ENCODE peak calls at places on chromosome 3, in nine cellular contexts. K is sigmoid colon, A is AG04450, E is fibroblast of villous mesenchyme, S is brain microvascular endothelial cell, W is AG09309, U is mesothelial cell of epicardium, H is H9, I is mammary epithelial cell. M is an unnamed sample.

GRCh38 chr3:188309437-188310269 is 155.7 kb downstream of the LPP start:
- DNase-seq in A (no peak), U (no peak), E (no peak), K (no peak), I (no peak), H (no peak), S (no peak), W (no peak), M (no peak)

GRCh38 chr3:140334105-140334504 is 343.8 kb upstream of the TRIM42 start:
- DNase-seq in A (no peak), E (no peak), I (no peak), H (no peak), U (no peak), S (no peak), W (no peak), K (no peak), M (no peak)

GRCh38 chr3:46208167-46208704 is at the start of gene CCR1:
- DNase-seq in E (peak), K (no peak), W (no peak), A (no peak), H (peak), I (peak), S (peak), U (no peak), M (no peak)

GRCh38 chr3:89740881-89741177 is 633.4 kb downstream of the EPHA3 start:
- DNase-seq in A (peak), E (peak), S (no peak), I (no peak), K (no peak), W (no peak), U (no peak), H (no peak), M (no peak)

GRCh38 chr3:77281721-77282120 is 241.8 kb downstream of the ROBO2 start:
- DNase-seq in A (no peak), E (no peak), W (no peak), U (no peak), I (no peak), K (no peak), S (no peak), H (peak), M (no peak)

GRCh38 chr3:106176734-106177133 is 307.9 kb upstream of the CBLB start:
- DNase-seq in S (no peak), K (no peak), H (no peak), A (no peak), U (no peak), E (peak), W (no peak), I (no peak), M (no peak)

GRCh38 chr3:13782501-13782900 is 97.4 kb downstream of the WNT7A start:
- DNase-seq in H (no peak), U (no peak), K (no peak), A (no peak), S (no peak), E (no peak), I (no peak), W (no peak), M (no peak)

GRCh38 chr3:112629425-112629824 is 11.5 kb downstream of the CCDC80 start:
- DNase-seq in W (peak), A (peak), S (peak), I (peak), K (peak), E (peak), H (no peak), U (no peak), M (no peak)

GRCh38 chr3:196322-197153 is at the start of gene CHL1:
- DNase-seq in U (peak), E (no peak), I (no peak), W (no peak), S (no peak), H (peak), K (peak), A (no peak), M (no peak)

GRCh38 chr3:108088697-108089096 is 2.1 kb downstream of the CD47 start:
- DNase-seq in E (peak), I (peak), U (no peak), A (no peak), W (no peak), H (no peak), S (no peak), K (no peak), M (no peak)

GRCh38 chr3:186882881-186883685 is 40.6 kb downstream of the ADIPOQ start:
- DNase-seq in K (no peak), E (peak), W (peak), A (no peak), U (no peak), H (no peak), I (peak), S (peak), M (no peak)

GRCh38 chr3:192920406-192920805 is 2.8 kb upstream of the MB21D2 start:
- DNase-seq in U (no peak), A (no peak), S (no peak), K (no peak), I (no peak), W (no peak), H (no peak), E (no peak), M (no peak)

GRCh38 chr3:43043793-43044192 is 62.1 kb downstream of the POMGNT2 start:
- DNase-seq in H (no peak), W (no peak), K (no peak), U (no peak), E (no peak), I (no peak), A (no peak), S (no peak), M (no peak)

GRCh38 chr3:11600501-11601282 is 43.0 kb downstream of the VGLL4 start:
- DNase-seq in K (peak), I (peak), A (peak), W (peak), H (peak), E (peak), S (peak), U (peak), M (peak)

GRCh38 chr3:108722724-108723123 is 34.5 kb downstream of the RETNLB start:
- DNase-seq in H (no peak), A (no peak), W (no peak), K (no peak), E (no peak), U (no peak), I (no peak), S (no peak), M (no peak)

GRCh38 chr3:157362348-157362747 is 74.3 kb upstream of the PTX3 start:
- DNase-seq in I (no peak), S (no peak), E (no peak), H (no peak), A (no peak), K (no peak), W (no peak), U (no peak), M (no peak)

GRCh38 chr3:153029350-153029749 is 132.7 kb upstream of the RAP2B start:
- DNase-seq in I (peak), H (no peak), S (peak), A (peak), E (peak), U (no peak), W (no peak), K (no peak), M (no peak)

GRCh38 chr3:25507811-25508210 is 79.7 kb downstream of the RARB start:
- DNase-seq in S (no peak), A (no peak), H (no peak), K (no peak), W (no peak), E (no peak), I (no peak), U (no peak), M (no peak)

GRCh38 chr3:171064461-171064860 is 37.9 kb upstream of the SLC2A2 start:
- DNase-seq in S (no peak), I (no peak), K (no peak), U (no peak), E (no peak), A (no peak), W (no peak), H (no peak), M (no peak)

GRCh38 chr3:55489804-55490132 is 2.7 kb upstream of the WNT5A start:
- DNase-seq in U (no peak), A (no peak), E (no peak), H (peak), W (no peak), K (no peak), S (no peak), I (no peak), M (no peak)

GRCh38 chr3:124625084-124625483 is 105.2 kb upstream of the UMPS start:
- DNase-seq in U (no peak), W (no peak), E (no peak), S (no peak), I (no peak), A (no peak), H (no peak), K (no peak), M (no peak)

GRCh38 chr3:112519424-112520001 is 20.2 kb upstream of the BTLA start:
- DNase-seq in U (no peak), E (peak), S (peak), A (peak), I (peak), H (no peak), K (no peak), W (peak), M (no peak)

GRCh38 chr3:49937081-49937480 is 2.9 kb upstream of the RBM6 start:
- DNase-seq in U (no peak), E (peak), W (no peak), H (no peak), I (no peak), S (no peak), K (no peak), A (no peak), M (no peak)

GRCh38 chr3:174208161-174208560 is 651.0 kb upstream of the NAALADL2 start:
- DNase-seq in S (no peak), H (no peak), I (no peak), W (no peak), E (no peak), U (no peak), A (no peak), K (no peak), M (no peak)

GRCh38 chr3:110528305-110529121 is 543.1 kb upstream of the NECTIN3 start:
- DNase-seq in S (no peak), A (no peak), H (no peak), I (no peak), U (no peak), K (no peak), E (no peak), W (no peak), M (no peak)

GRCh38 chr3:122094693-122095092 is 39.5 kb downstream of the CD86 start:
- DNase-seq in U (no peak), E (no peak), H (no peak), K (no peak), W (no peak), S (no peak), I (no peak), A (no peak), M (no peak)

GRCh38 chr3:122088519-122088918 is 33.4 kb downstream of the CD86 start:
- DNase-seq in U (no peak), H (no peak), A (no peak), K (no peak), I (no peak), W (no peak), S (no peak), E (no peak), M (no peak)

GRCh38 chr3:122091602-122092006 is 36.4 kb downstream of the CD86 start:
- DNase-seq in A (no peak), E (no peak), S (no peak), K (no peak), W (no peak), H (no peak), I (no peak), U (no peak), M (no peak)

GRCh38 chr3:122094125-122094524 is 39.0 kb downstream of the CD86 start:
- DNase-seq in H (no peak), I (no peak), W (no peak), K (no peak), S (no peak), E (no peak), A (no peak), U (no peak), M (no peak)

GRCh38 chr3:122092460-122093165 is 37.5 kb downstream of the CD86 start:
- DNase-seq in U (no peak), I (peak), W (no peak), A (no peak), E (peak), H (peak), S (peak), K (peak), M (no peak)
- TF ChIP-seq CTCF in U (no peak), I (peak), W (peak), A (peak), E (peak), H (peak), S (peak), K (no peak), M (peak)

GRCh38 chr3:128320551-128321340 is 145.9 kb downstream of the DNAJB8 start:
- DNase-seq in I (no peak), U (no peak), S (no peak), K (peak), E (no peak), H (peak), W (no peak), A (no peak), M (no peak)

GRCh38 chr3:128318275-128318920 is 148.3 kb downstream of the DNAJB8 start:
- DNase-seq in S (no peak), A (no peak), W (no peak), H (peak), U (no peak), K (peak), I (no peak), E (no peak), M (no peak)

GRCh38 chr3:128321418-128321817 is 145.3 kb downstream of the DNAJB8 start:
- DNase-seq in S (no peak), W (no peak), U (no peak), K (peak), H (peak), E (no peak), A (no peak), I (no peak), M (no peak)

GRCh38 chr3:128319107-128319506 is 147.6 kb downstream of the DNAJB8 start:
- DNase-seq in I (no peak), H (no peak), E (no peak), K (peak), S (no peak), W (no peak), U (no peak), A (no peak), M (no peak)

DNA sequence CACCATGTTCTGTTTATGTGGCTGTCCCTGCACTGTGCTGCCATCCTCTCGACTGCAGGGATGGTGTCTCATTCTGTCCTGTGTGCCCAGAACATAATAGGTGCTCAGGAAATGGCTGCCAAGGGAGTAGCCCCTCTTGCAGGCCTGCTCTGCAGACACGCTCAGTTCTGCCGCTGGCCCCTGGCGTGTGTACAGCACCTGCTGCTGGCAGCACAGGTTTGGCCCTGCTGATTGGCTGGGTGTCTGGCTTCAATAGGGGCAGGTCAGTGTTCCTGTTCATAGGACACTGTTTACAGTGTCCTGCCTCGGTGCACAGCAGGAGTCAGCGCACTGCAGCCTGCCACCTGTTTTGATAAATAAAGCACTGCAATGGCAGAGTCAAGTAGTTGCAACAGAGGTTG is 146.9 kb downstream of the DNAJB8 start:
- DNase-seq in U (peak), A (no peak), E (no peak), W (no peak), S (no peak), I (no peak), K (peak), H (peak), M (no peak)
- TF ChIP-seq CTCF in U (no peak), A (no peak), E (no peak), W (no peak), S (no peak), I (no peak), K (no peak), H (no peak), M (no peak)

GRCh38 chr3:185065059-185065458 is 87.8 kb downstream of the C3orf70 start:
- DNase-seq in I (no peak), U (no peak), S (no peak), K (no peak), W (no peak), E (no peak), A (no peak), H (peak), M (no peak)
- TF ChIP-seq CTCF in I (no peak), U (no peak), S (peak), K (no peak), W (no peak), E (no peak), A (no peak), H (peak), M (no peak)

GRCh38 chr3:37554364-37554763 is 307.3 kb upstream of the CTDSPL start:
- DNase-seq in A (no peak), S (no peak), I (no peak), K (no peak), E (no peak), U (no peak), W (no peak), H (peak), M (no peak)
- TF ChIP-seq CTCF in A (no peak), S (no peak), I (peak), K (no peak), E (no peak), U (no peak), W (peak), H (peak), M (no peak)

GRCh38 chr3:154718716-154719115 is 288.7 kb upstream of the GPR149 start:
- DNase-seq in K (no peak), I (no peak), A (no peak), E (no peak), W (no peak), S (no peak), U (no peak), H (no peak), M (no peak)
- TF ChIP-seq CTCF in K (no peak), I (no peak), A (no peak), E (no peak), W (no peak), S (no peak), U (no peak), H (no peak), M (no peak)